ENCODE peak calls at places on chromosomes 6 and 20, in six cellular contexts. D, B, E, G, S and R are unnamed samples.

GRCh38 chr6:11918739-11919605 is 93.1 kb upstream of the HIVEP1 start:
- DNase-seq in E (no peak), S (no peak), B (no peak), G (no peak), D (no peak), R (no peak)

GRCh38 chr6:125301435-125302391 is at the start of gene HDDC2:
- DNase-seq in B (peak), G (peak), E (peak), D (peak), S (peak), R (peak)

GRCh38 chr6:156976144-156977088 is 199.2 kb downstream of the ARID1B start:
- DNase-seq in S (no peak), D (no peak), G (no peak), E (no peak), B (no peak), R (no peak)

GRCh38 chr6:53526000-53526399 is 18.9 kb downstream of the GCLC start:
- DNase-seq in D (no peak), S (no peak), E (no peak), B (no peak), G (no peak), R (no peak)

GRCh38 chr20:2745060-2745910 is 52.7 kb downstream of the EBF4 start:
- DNase-seq in G (no peak), S (no peak), B (no peak), D (no peak), E (no peak), R (no peak)

GRCh38 chr6:24448396-24448795 is 41.0 kb downstream of the GPLD1 start:
- DNase-seq in G (no peak), D (no peak), B (no peak), S (no peak), E (no peak), R (no peak)

GRCh38 chr20:59170406-59171349 is 7.1 kb downstream of the ZNF831 start:
- DNase-seq in B (peak), G (no peak), E (no peak), S (peak), D (no peak), R (no peak)

GRCh38 chr6:121435444-121436069 is at the start of gene GJA1:
- DNase-seq in E (peak), D (no peak), G (peak), S (peak), B (peak), R (peak)

GRCh38 chr20:45489083-45489531 is 19.6 kb downstream of the WFDC2 start:
- DNase-seq in D (no peak), E (no peak), G (no peak), B (no peak), S (no peak), R (no peak)